ENCODE peak calls at places on chromosomes 6 and 20, in five cellular contexts. V is AG04449; T is pulmonary artery endothelial cell; M is activated CD4-positive, CD25-positive, alpha-beta regulatory T cell treated with anti-CD3 and anti-CD28 coated beads, Interleukin-2, amount 50 U/mL, for 16 hours; R is HFFc6. X is an unnamed sample.
A peak's percentile ranks its signal among the peaks of the same experiment; 100 is the strongest.

GRCh38 chr6:39313526-39314272 is 520 bp downstream of the KCNK17 start:
- DNase-seq in M (no peak), R (no peak), V (no peak), T (no peak), X (no peak)

GRCh38 chr6:32883789-32884188 is 29.8 kb downstream of the PSMB9 start:
- DNase-seq in R (no peak), V (no peak), T (no peak), M (no peak), X (peak; percentile 55)

GRCh38 chr6:141212296-141212695 is 920.4 kb upstream of the GJE1 start:
- DNase-seq in T (no peak), R (no peak), M (no peak), V (no peak), X (no peak)

GRCh38 chr6:156848533-156848932 is 71.4 kb downstream of the ARID1B start:
- DNase-seq in M (no peak), R (no peak), T (no peak), V (no peak), X (no peak)

GRCh38 chr6:38273325-38273724 is 366.4 kb downstream of the BTBD9 start:
- DNase-seq in V (no peak), R (peak; percentile 59), T (no peak), M (no peak), X (peak; percentile 71)

GRCh38 chr20:64223526-64224067 is 32.0 kb upstream of the PCMTD2 start:
- DNase-seq in R (no peak), M (no peak), V (no peak), T (no peak), X (peak; percentile 38)

GRCh38 chr6:88573971-88574370 is 389.4 kb downstream of the RNGTT start:
- DNase-seq in R (no peak), T (no peak), V (no peak), M (no peak), X (no peak)

GRCh38 chr6:128463942-128464341 is 56.5 kb downstream of the PTPRK start:
- DNase-seq in M (no peak), T (no peak), V (no peak), R (no peak), X (peak; percentile 29)

GRCh38 chr6:105179244-105180065 is at the start of gene POPDC3:
- DNase-seq in R (peak; percentile 18), T (no peak), M (no peak), V (no peak), X (peak; percentile 77)

GRCh38 chr6:140050232-140050995 is 676.0 kb upstream of the CITED2 start:
- DNase-seq in V (no peak), M (no peak), R (peak; percentile 63), T (no peak), X (no peak)

GRCh38 chr6:51541847-51542246 is 545.6 kb downstream of the PKHD1 start:
- DNase-seq in V (no peak), R (no peak), T (no peak), M (no peak), X (peak; percentile 6)

GRCh38 chr6:36224918-36225461 is 28.4 kb downstream of the BRPF3 start:
- DNase-seq in R (no peak), T (no peak), M (no peak), V (no peak), X (no peak)

GRCh38 chr6:151683381-151683780 is 124.1 kb upstream of the ESR1 start:
- DNase-seq in T (no peak), M (no peak), R (no peak), V (no peak), X (no peak)

GRCh38 chr6:32982084-32982701 is 13.8 kb downstream of the BRD2 start:
- DNase-seq in M (no peak), V (no peak), R (no peak), T (no peak), X (no peak)

GRCh38 chr6:168524644-168525043 is 83.7 kb downstream of the SMOC2 start:
- DNase-seq in R (no peak), M (no peak), V (no peak), T (no peak), X (no peak)

GRCh38 chr6:159616456-159616855 is 76.6 kb downstream of the SOD2 start:
- DNase-seq in R (no peak), M (no peak), V (no peak), T (no peak), X (no peak)

GRCh38 chr6:23533954-23534725 is 591.9 kb upstream of the NRSN1 start:
- DNase-seq in M (no peak), T (no peak), R (no peak), V (no peak), X (no peak)

GRCh38 chr6:97066056-97066455 is 141.5 kb downstream of the KLHL32 start:
- DNase-seq in T (no peak), R (no peak), M (no peak), V (no peak), X (no peak)

GRCh38 chr6:82588020-82588419 is 224.4 kb downstream of the TPBG start:
- DNase-seq in R (no peak), V (no peak), T (no peak), M (no peak), X (no peak)

X was measured in GM03348.